ENCODE peak calls at places on chromosomes 16 and 17, in seven cellular contexts. R, O, M, Y, L, E and B are unnamed samples.

GRCh38 chr16:52271088-52271487 is 275.9 kb downstream of the TOX3 start:
- DNase-seq in R (no peak), O (no peak), M (no peak), Y (no peak), L (no peak), E (no peak), B (no peak)

GRCh38 chr17:64496786-64497564 is at the start of gene POLG2:
- DNase-seq in R (peak), O (peak), M (peak), Y (peak), L (peak), E (peak), B (peak)

GRCh38 chr17:38583833-38584349 is 21.9 kb downstream of the SRCIN1 start:
- DNase-seq in R (no peak), O (no peak), M (no peak), Y (no peak), L (no peak), E (no peak), B (no peak)

GRCh38 chr17:71869833-71870545 is 250.8 kb upstream of the SOX9 start:
- DNase-seq in R (no peak), O (no peak), M (no peak), Y (no peak), L (no peak), E (no peak), B (no peak)

GRCh38 chr17:78230996-78231931 is at the start of gene TMEM235:
- DNase-seq in R (no peak), O (no peak), M (no peak), Y (no peak), L (peak), E (no peak), B (no peak)

GRCh38 chr16:12157510-12158093 is 181.1 kb downstream of the SNX29 start:
- DNase-seq in R (no peak), O (peak), M (no peak), Y (no peak), L (no peak), E (peak), B (peak)

GRCh38 chr16:18804540-18804939 is 3.2 kb upstream of the ARL6IP1 start:
- DNase-seq in R (no peak), O (no peak), M (no peak), Y (no peak), L (no peak), E (no peak), B (peak)

GRCh38 chr16:66250686-66251405 is 115.6 kb upstream of the CDH5 start:
- DNase-seq in R (peak), O (no peak), M (peak), Y (peak), L (peak), E (peak), B (peak)

GRCh38 chr17:72457712-72458111 is 336.9 kb downstream of the SOX9 start:
- DNase-seq in R (no peak), O (peak), M (no peak), Y (no peak), L (no peak), E (no peak), B (no peak)

GRCh38 chr16:84985079-84986065 is 26.0 kb downstream of the ZDHHC7 start:
- DNase-seq in R (no peak), O (peak), M (no peak), Y (peak), L (no peak), E (peak), B (peak)

GRCh38 chr16:48829361-48829760 is 219.4 kb upstream of the N4BP1 start:
- DNase-seq in R (no peak), O (no peak), M (no peak), Y (no peak), L (no peak), E (no peak), B (no peak)

GRCh38 chr16:81775570-81775969 is 3.5 kb upstream of the PLCG2 start:
- DNase-seq in R (no peak), O (no peak), M (no peak), Y (no peak), L (no peak), E (no peak), B (no peak)

GRCh38 chr16:81780350-81780749 is 1.3 kb downstream of the PLCG2 start:
- DNase-seq in R (no peak), O (no peak), M (no peak), Y (no peak), L (no peak), E (no peak), B (no peak)

GRCh38 chr16:81778231-81778630 is 860 bp upstream of the PLCG2 start:
- DNase-seq in R (no peak), O (no peak), M (no peak), Y (no peak), L (no peak), E (no peak), B (no peak)

GRCh38 chr16:81779540-81780320 is 639 bp downstream of the PLCG2 start:
- DNase-seq in R (peak), O (peak), M (peak), Y (no peak), L (no peak), E (no peak), B (no peak)

GRCh38 chr16:81778861-81779539 is at the start of gene PLCG2:
- DNase-seq in R (peak), O (peak), M (peak), Y (peak), L (peak), E (no peak), B (peak)
- TF ChIP-seq CTCF in R (no peak), O (no peak), M (no peak), Y (no peak), L (no peak), E (no peak), B (no peak)

DNA sequence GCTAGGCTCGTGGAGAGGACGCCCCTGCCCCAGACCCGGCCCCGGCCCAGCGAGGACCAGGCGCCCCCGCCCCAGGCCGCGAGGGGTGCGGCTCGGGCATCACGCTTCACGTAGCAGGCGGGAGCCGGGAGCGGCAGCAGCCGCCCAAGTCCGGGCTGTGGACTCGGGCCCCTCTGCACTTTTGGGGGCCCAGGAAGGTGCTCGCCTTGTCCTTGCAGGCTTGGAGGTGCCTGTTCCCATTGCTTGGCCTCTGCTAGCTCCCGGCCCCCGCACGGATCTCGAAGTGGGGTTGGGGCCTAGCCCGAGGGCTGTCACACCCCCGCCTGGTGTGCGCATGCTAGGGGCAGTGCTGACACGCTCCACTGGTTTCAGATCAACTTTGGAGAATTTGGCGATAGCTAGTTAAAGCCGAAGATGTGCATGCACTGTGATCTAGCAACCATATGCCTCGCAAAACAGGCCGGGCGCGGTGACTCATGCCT is 55.7 kb downstream of the WSB1 start:
- DNase-seq in R (no peak), O (no peak), M (no peak), Y (no peak), L (no peak), E (no peak), B (no peak)
- H3K4me3 ChIP-seq in R (peak), O (no peak), M (peak), Y (peak), L (no peak), E (no peak), B (peak)

GRCh38 chr17:3723556-3724372 is at the start of gene HASPIN:
- DNase-seq in R (peak), O (peak), M (peak), Y (peak), L (peak), E (peak), B (peak)
- TF ChIP-seq CTCF in R (peak), O (peak), M (no peak), Y (peak), L (peak), E (peak), B (peak)

GRCh38 chr16:89922477-89922883 is 662 bp upstream of the TUBB3 start:
- DNase-seq in R (peak), O (peak), M (peak), Y (peak), L (peak), E (peak), B (peak)
- H3K4me3 ChIP-seq in R (peak), O (peak), M (peak), Y (peak), L (peak), E (peak), B (peak)